ENCODE peak calls at places on chromosomes 12 and 14, in six cellular contexts. I is CD4-positive, CD25-positive, alpha-beta regulatory T cell; D is aorta; K is astrocyte; O is right atrium auricular region; R is IMR-90. F is an unnamed sample.
A peak's percentile ranks its signal among the peaks of the same experiment; 100 is the strongest.

GRCh38 chr12:85779768-85780167 is 56.4 kb downstream of the RASSF9 start:
- DNase-seq in I (no peak), D (no peak), K (no peak), O (no peak), R (no peak), F (no peak)

GRCh38 chr12:22803725-22804124 is 178.8 kb downstream of the ETNK1 start:
- DNase-seq in I (no peak), D (no peak), K (no peak), O (no peak), R (no peak), F (no peak)

GRCh38 chr12:124286414-124286813 is 8.5 kb upstream of the RFLNA start:
- DNase-seq in I (no peak), D (no peak), K (peak; percentile 76), O (no peak), R (no peak), F (no peak)

GRCh38 chr12:115223322-115223721 is 539.3 kb upstream of the TBX3 start:
- DNase-seq in I (no peak), D (no peak), K (peak; percentile 77), O (no peak), R (peak; percentile 82), F (no peak)

GRCh38 chr12:124030510-124030909 is 57.5 kb downstream of the ZNF664 start:
- DNase-seq in I (no peak), D (no peak), K (peak; percentile 84), O (no peak), R (peak; percentile 88), F (no peak)

GRCh38 chr14:51612449-51612848 is 39.3 kb upstream of the FRMD6 start:
- DNase-seq in I (no peak), D (no peak), K (no peak), O (no peak), R (no peak), F (no peak)

GRCh38 chr12:3084742-3085141 is 7.6 kb downstream of the TSPAN9 start:
- DNase-seq in I (no peak), D (no peak), K (no peak), O (no peak), R (no peak), F (no peak)

GRCh38 chr14:101037021-101037817 is 133.7 kb upstream of the RTL1 start:
- DNase-seq in I (no peak), D (peak; percentile 62), K (no peak), O (no peak), R (no peak), F (no peak)

GRCh38 chr14:69214376-69214775 is 23.1 kb downstream of the EXD2 start:
- DNase-seq in I (no peak), D (no peak), K (no peak), O (no peak), R (peak; percentile 34), F (no peak)

GRCh38 chr14:66601932-66602578 is 94.1 kb downstream of the GPHN start:
- DNase-seq in I (no peak), D (no peak), K (no peak), O (no peak), R (no peak), F (no peak)

GRCh38 chr14:77612011-77612620 is 4.3 kb downstream of the SPTLC2 start:
- DNase-seq in I (no peak), D (no peak), K (peak; percentile 79), O (no peak), R (peak; percentile 71), F (no peak)

GRCh38 chr12:106767954-106768501 is 6.5 kb upstream of the RIC8B start:
- DNase-seq in I (no peak), D (no peak), K (peak; percentile 64), O (no peak), R (no peak), F (no peak)

GRCh38 chr14:100896369-100897060 is 7.0 kb downstream of the RTL1 start:
- DNase-seq in I (no peak), D (peak; percentile 53), K (no peak), O (peak; percentile 36), R (no peak), F (peak; percentile 35)

GRCh38 chr14:69013943-69014782 is 35.1 kb upstream of the ACTN1 start:
- DNase-seq in I (no peak), D (no peak), K (no peak), O (no peak), R (peak; percentile 83), F (peak; percentile 95)

GRCh38 chr14:84988391-84988790 is 541.6 kb upstream of the FLRT2 start:
- DNase-seq in I (no peak), D (no peak), K (no peak), O (no peak), R (no peak), F (no peak)

GRCh38 chr14:54902521-54903420 is at the start of gene GCH1:
- DNase-seq in I (peak; percentile 85), D (peak; percentile 90), K (peak; percentile 12), O (peak; percentile 66), R (peak; percentile 16), F (peak; percentile 83)

GRCh38 chr12:92109613-92110012 is 36.0 kb downstream of the BTG1 start:
- DNase-seq in I (no peak), D (no peak), K (no peak), O (no peak), R (no peak), F (no peak)

GRCh38 chr12:100718212-100718611 is 76.4 kb upstream of the ANO4 start:
- DNase-seq in I (no peak), D (no peak), K (peak; percentile 1), O (no peak), R (no peak), F (no peak)

GRCh38 chr12:57899010-57899662 is 42.2 kb upstream of the ATP23 start:
- DNase-seq in I (peak; percentile 80), D (peak; percentile 92), K (peak; percentile 65), O (no peak), R (peak; percentile 81), F (no peak)

GRCh38 chr12:4653257-4653656 is 4.3 kb downstream of the NDUFA9 start:
- DNase-seq in I (no peak), D (no peak), K (no peak), O (no peak), R (no peak), F (no peak)

GRCh38 chr14:65753061-65753460 is 340.5 kb downstream of the FUT8 start:
- DNase-seq in I (no peak), D (no peak), K (no peak), O (no peak), R (no peak), F (no peak)

GRCh38 chr12:49960474-49961110 is 1.1 kb upstream of the AQP5 start:
- DNase-seq in I (no peak), D (no peak), K (no peak), O (no peak), R (no peak), F (no peak)
- H3K27me3 ChIP-seq in I (peaks cover 27% of the 10 kb centered on the region), D (no peaks in the 10 kb centered on the region), K (peaks cover 32% of the 10 kb centered on the region), O (no peaks in the 10 kb centered on the region), R (peaks cover 95% of the 10 kb centered on the region), F (peaks cover 62% of the 10 kb centered on the region)

GRCh38 chr12:51323966-51324895 is at the start of gene BIN2:
- DNase-seq in I (peak; percentile 93), D (peak; percentile 80), K (no peak), O (no peak), R (no peak), F (peak; percentile 85)
- H3K27ac ChIP-seq in I (peak within 1 kb of the TSS; percentile 95), D (no peak within 1 kb of the TSS), K (no peak within 1 kb of the TSS), O (no peak within 1 kb of the TSS), R (no peak within 1 kb of the TSS), F (peak within 1 kb of the TSS; percentile 89)

GRCh38 chr12:54298904-54299303 is 1.9 kb downstream of the NFE2 start:
- DNase-seq in I (no peak), D (no peak), K (no peak), O (no peak), R (no peak), F (no peak)

GRCh38 chr12:54301428-54302045 is 722 bp upstream of the NFE2 start:
- DNase-seq in I (no peak), D (no peak), K (no peak), O (no peak), R (no peak), F (no peak)

GRCh38 chr12:54300732-54301427 is at the start of gene NFE2:
- DNase-seq in I (peak; percentile 31), D (peak; percentile 88), K (peak; percentile 74), O (no peak), R (peak; percentile 77), F (peak; percentile 86)

GRCh38 chr12:54300267-54300731 is 516 bp downstream of the NFE2 start:
- DNase-seq in I (no peak), D (no peak), K (no peak), O (no peak), R (no peak), F (no peak)

GRCh38 chr12:54299515-54300266 is 1.1 kb downstream of the NFE2 start:
- DNase-seq in I (no peak), D (no peak), K (no peak), O (no peak), R (no peak), F (no peak)
- H3K4me3 ChIP-seq in I (no peak overlapping the region), D (no peak overlapping the region), K (no peak overlapping the region), O (no peak overlapping the region), R (no peak overlapping the region), F (peak overlapping the region; percentile 44)

GRCh38 chr12:52400906-52401305 is 5.2 kb downstream of the KRT82 start:
- DNase-seq in I (no peak), D (peak; percentile 43), K (no peak), O (no peak), R (no peak), F (no peak)

GRCh38 chr12:52401926-52402325 is 4.2 kb downstream of the KRT82 start:
- DNase-seq in I (no peak), D (peak; percentile 8), K (no peak), O (no peak), R (no peak), F (no peak)

GRCh38 chr12:52398176-52398575 is 8.0 kb downstream of the KRT82 start:
- DNase-seq in I (no peak), D (peak; percentile 4), K (no peak), O (no peak), R (no peak), F (no peak)

GRCh38 chr12:52401526-52401925 is 4.6 kb downstream of the KRT82 start:
- DNase-seq in I (no peak), D (no peak), K (no peak), O (no peak), R (no peak), F (no peak)

DNA sequence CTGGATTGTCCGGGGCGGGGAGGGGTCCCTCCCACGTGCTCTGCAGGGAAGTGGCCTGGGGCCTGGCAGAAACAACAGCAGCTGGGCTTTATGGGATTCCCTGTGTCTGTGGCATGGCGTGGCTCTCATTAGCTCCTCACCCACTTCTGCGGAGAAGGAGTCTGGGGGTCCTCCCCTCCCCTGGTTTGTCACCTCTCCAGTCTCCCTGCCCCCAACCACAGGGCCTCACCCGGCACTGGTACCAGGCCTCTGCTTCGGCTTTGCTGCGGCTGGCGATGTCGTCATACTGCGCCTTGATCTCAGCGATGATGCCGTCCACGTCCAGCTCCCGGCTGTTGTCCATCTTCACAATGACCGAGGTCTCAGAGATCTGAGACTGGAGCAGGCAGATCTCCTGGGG is 6.4 kb downstream of the KRT82 start:
- DNase-seq in I (no peak), D (peak; percentile 62), K (no peak), O (no peak), R (no peak), F (no peak)
- H3K27me3 ChIP-seq in I (no peaks in the 10 kb centered on the region), D (no peaks in the 10 kb centered on the region), K (peaks cover 17% of the 10 kb centered on the region), O (no peaks in the 10 kb centered on the region), R (peaks cover 53% of the 10 kb centered on the region), F (peaks cover 13% of the 10 kb centered on the region)

DNA sequence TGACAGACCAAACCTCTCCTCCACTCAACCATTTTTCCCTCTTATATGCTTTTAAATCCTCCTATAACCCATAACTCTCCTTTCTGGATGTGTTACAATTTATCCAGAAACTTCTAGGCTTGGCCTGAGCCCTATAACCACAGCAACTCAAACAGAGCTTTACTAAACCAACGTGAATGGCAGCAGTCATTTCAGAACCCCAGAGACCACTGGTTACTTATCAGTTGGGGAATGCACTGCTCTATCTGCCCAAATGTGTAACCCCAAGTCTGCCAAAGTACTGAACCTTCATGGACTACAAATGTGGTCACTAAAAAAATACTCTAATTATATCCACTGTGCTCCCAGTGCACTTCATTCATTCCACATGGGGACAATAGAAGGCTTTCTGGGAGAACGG is 42.0 kb downstream of the NAA25 start:
- DNase-seq in I (no peak), D (no peak), K (no peak), O (no peak), R (no peak), F (no peak)
- H3K27ac ChIP-seq in I (no peak overlapping the region), D (no peak overlapping the region), K (no peak overlapping the region), O (no peak overlapping the region), R (no peak overlapping the region), F (no peak overlapping the region)